ENCODE peak calls at places on chromosomes 13 and 19, in five cellular contexts. L is fibroblast of the aortic adventitia, R is transverse colon, I is mucosa of descending colon, Y is foreskin fibroblast. P is an unnamed sample.

GRCh38 chr13:45121421-45121820 is 1.1 kb downstream of the GTF2F2 start:
- DNase-seq in L (peak), R (no peak), I (no peak), Y (peak), P (no peak)

GRCh38 chr13:20594276-20594675 is 27.3 kb downstream of the IFT88 start:
- DNase-seq in L (no peak), R (no peak), I (no peak), Y (no peak), P (no peak)

GRCh38 chr19:47723573-47723923 is 10.3 kb downstream of the EHD2 start:
- DNase-seq in L (peak), R (peak), I (peak), Y (peak), P (no peak)

GRCh38 chr19:8451885-8452284 is 7.1 kb downstream of the HNRNPM start:
- DNase-seq in L (peak), R (no peak), I (no peak), Y (peak), P (no peak)

GRCh38 chr19:56917998-56918397 is 77.5 kb upstream of the PEG3 start:
- DNase-seq in L (no peak), R (no peak), I (no peak), Y (no peak), P (no peak)

GRCh38 chr19:4464815-4465581 is 7.1 kb upstream of the HDGFL2 start:
- DNase-seq in L (no peak), R (no peak), I (no peak), Y (no peak), P (no peak)

GRCh38 chr13:110275931-110276552 is 30.9 kb downstream of the COL4A1 start:
- DNase-seq in L (no peak), R (no peak), I (no peak), Y (no peak), P (no peak)

GRCh38 chr19:14369399-14370168 is 11.7 kb upstream of the ADGRE5 start:
- DNase-seq in L (peak), R (peak), I (peak), Y (no peak), P (no peak)

GRCh38 chr13:34300559-34300958 is 482.6 kb downstream of the RFC3 start:
- DNase-seq in L (no peak), R (no peak), I (no peak), Y (no peak), P (no peak)

GRCh38 chr13:30736921-30737320 is 1.6 kb downstream of the ALOX5AP start:
- DNase-seq in L (no peak), R (no peak), I (no peak), Y (no peak), P (no peak)

GRCh38 chr19:45347570-45348366 is 7.2 kb downstream of the KLC3 start:
- DNase-seq in L (no peak), R (no peak), I (no peak), Y (no peak), P (no peak)

GRCh38 chr13:89695343-89696257 is 1651.9 kb upstream of the MIR17HG start:
- DNase-seq in L (peak), R (peak), I (no peak), Y (no peak), P (no peak)

GRCh38 chr19:5138606-5139594 is 170.0 kb downstream of the KDM4B start:
- DNase-seq in L (no peak), R (peak), I (peak), Y (peak), P (no peak)

GRCh38 chr19:38707512-38708114 is 36.7 kb downstream of the CAPN12 start:
- DNase-seq in L (no peak), R (no peak), I (peak), Y (peak), P (no peak)

DNA sequence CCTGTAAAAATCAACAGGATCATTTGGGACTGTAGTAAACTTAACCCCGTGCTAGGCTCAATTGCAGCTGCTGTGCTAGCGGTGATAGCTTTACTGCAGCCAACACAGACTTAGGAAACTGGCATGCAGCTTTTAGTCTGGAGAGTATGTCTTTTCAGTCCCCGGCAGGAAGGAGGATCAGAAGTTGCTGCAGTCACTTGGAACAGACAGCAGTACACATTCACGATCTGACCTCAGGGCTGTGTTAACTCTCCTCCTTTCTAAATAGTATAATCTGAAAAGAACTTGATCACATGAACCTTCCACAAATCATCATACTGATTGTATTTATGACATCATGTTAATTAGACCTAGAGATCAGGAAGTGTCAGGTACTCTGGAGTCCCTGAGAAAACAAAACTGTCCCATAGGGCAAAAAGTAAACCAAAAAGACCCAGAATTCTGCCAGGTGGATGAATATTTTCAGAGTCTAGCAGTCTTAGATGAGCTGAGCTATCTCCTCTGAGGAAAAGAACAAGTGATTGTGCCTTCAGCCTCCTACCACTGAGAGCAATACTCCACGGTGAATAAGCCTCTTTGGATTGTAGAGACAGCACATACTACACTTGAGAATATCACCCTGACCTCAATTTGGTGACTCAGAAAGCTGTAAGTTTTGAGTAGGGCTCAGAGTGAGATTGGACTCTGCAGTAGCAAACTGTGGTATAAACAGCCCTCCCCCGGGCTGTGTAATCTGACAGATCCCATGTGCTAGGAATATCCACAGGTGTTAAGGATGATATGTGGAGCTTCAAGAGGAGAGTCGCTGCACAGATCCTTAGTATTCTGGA is 181.0 kb upstream of the GPR12 start:
- DNase-seq in L (peak), R (no peak), I (no peak), Y (peak), P (peak)
- TF ChIP-seq CTCF in L (no peak), R (no peak), I (no peak), Y (no peak), P (no peak)

GRCh38 chr19:53504903-53505302 is 33.0 kb upstream of the ZNF331 start:
- DNase-seq in L (no peak), R (no peak), I (no peak), Y (no peak), P (no peak)
- H3K4me3 ChIP-seq in L (no peak), R (no peak), I (no peak), Y (no peak), P (no peak)

GRCh38 chr19:1069009-1069779 is 2.2 kb downstream of the ARHGAP45 start:
- DNase-seq in L (no peak), R (peak), I (peak), Y (no peak), P (no peak)

GRCh38 chr19:1068111-1069001 is 1.4 kb downstream of the ARHGAP45 start:
- DNase-seq in L (no peak), R (peak), I (peak), Y (no peak), P (no peak)

GRCh38 chr19:1072371-1073015 is 5.5 kb downstream of the ARHGAP45 start:
- DNase-seq in L (no peak), R (no peak), I (no peak), Y (no peak), P (no peak)

GRCh38 chr19:1070931-1071791 is 4.2 kb downstream of the ARHGAP45 start:
- DNase-seq in L (no peak), R (no peak), I (peak), Y (no peak), P (no peak)

DNA sequence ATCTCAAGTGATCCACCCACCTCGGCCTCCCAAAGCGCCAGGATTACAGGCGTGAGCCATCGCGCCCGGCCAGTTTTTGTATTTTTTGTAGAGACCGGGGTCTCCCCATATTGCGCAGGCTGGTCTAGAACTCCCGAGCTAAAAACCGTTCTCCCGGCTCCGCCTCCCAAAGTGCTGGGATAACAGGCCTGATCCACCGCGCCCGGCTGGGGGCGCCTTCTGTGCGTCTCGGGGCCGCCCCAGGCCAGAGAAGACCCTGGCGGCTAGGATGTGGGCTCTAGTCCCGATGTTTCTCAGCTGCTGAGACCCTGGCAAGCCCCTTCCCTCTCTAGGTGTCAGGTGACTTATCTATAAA is 3.6 kb downstream of the ARHGAP45 start:
- DNase-seq in L (no peak), R (no peak), I (no peak), Y (no peak), P (no peak)
- TF ChIP-seq CTCF in L (no peak), R (no peak), I (no peak), Y (no peak), P (peak)

DNA sequence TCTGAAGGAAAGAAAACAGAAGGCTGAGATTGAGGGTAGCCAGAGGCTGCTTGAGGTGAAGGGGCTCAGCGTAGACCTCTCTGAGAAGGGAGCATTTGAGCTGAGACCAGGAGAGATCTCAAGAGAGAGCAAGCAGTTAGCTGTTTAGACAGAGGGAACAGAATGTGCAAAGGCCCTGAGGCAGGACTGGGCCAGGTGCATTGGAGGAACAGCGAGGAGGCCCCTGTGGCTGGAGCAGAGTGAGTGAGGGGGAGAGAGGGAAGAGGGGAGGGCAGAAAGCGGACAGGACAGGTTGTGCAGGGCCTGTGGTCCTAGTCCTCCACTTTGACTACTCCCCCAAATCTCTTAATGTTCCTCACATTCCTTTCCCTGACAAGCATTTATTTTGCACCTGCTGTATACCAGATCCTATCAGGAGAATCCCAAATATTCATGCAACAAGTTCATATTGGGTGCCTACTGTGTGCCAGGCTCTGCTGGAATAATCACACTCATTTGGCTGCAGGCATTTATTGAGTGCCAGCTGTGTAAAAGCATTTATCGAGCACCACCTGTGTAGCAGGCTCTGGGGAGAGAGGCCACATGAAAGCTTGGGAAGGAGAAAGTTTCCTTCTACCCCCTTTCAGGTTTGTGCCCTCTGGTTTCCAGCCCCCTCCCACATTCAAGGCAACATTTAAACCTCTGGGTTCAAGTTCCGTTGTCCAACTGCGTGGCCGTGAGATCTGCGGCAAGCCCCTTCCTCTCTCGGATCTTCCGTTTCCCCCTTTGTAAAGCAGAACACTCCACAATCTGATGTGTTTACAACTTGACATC is 36.5 kb downstream of the NFIC start:
- DNase-seq in L (no peak), R (no peak), I (no peak), Y (no peak), P (no peak)
- H3K4me3 ChIP-seq in L (no peak), R (no peak), I (no peak), Y (peak), P (peak)

P was measured in AG04449.